ENCODE peak calls at places on chromosomes 7 and 10, in five cellular contexts. A is osteoblast, V is OCI-LY7, P is GM23248, B is HCT116. G is an unnamed sample.

GRCh38 chr10:63409465-63410027 is 56.2 kb downstream of the JMJD1C start:
- DNase-seq in V (no peak), A (no peak), B (no peak), P (peak; percentile 76), G (peak; percentile 43)

GRCh38 chr10:50469288-50469687 is 154.5 kb downstream of the SGMS1 start:
- DNase-seq in A (no peak), V (no peak), P (peak; percentile 65), B (no peak), G (peak; percentile 28)

GRCh38 chr10:44186150-44186549 is 198.7 kb downstream of the CXCL12 start:
- DNase-seq in B (no peak), P (peak; percentile 51), A (no peak), V (no peak), G (peak; percentile 87)

GRCh38 chr7:141975806-141976523 is 2.4 kb upstream of the TAS2R38 start:
- DNase-seq in A (peak; percentile 72), V (peak; percentile 71), B (peak; percentile 60), P (peak; percentile 80), G (peak; percentile 16)

GRCh38 chr10:133394801-133395221 is 854 bp downstream of the MTG1 start:
- DNase-seq in P (peak; percentile 37), B (no peak), V (no peak), A (no peak), G (peak; percentile 26)

GRCh38 chr10:73623056-73623455 is 18.2 kb downstream of the MYOZ1 start:
- DNase-seq in V (no peak), P (no peak), A (no peak), B (no peak), G (no peak)

GRCh38 chr10:30215631-30216030 is 133.4 kb downstream of the MTPAP start:
- DNase-seq in A (peak; percentile 76), P (peak; percentile 12), V (no peak), B (no peak), G (no peak)

GRCh38 chr7:1928555-1929348 is 258.7 kb downstream of the ELFN1 start:
- DNase-seq in A (no peak), V (no peak), P (no peak), B (no peak), G (no peak)

GRCh38 chr7:105790996-105791395 is 85.4 kb downstream of the ATXN7L1 start:
- DNase-seq in A (no peak), P (no peak), V (no peak), B (peak; percentile 76), G (no peak)

GRCh38 chr10:15232279-15232678 is 63.8 kb upstream of the NMT2 start:
- DNase-seq in B (no peak), V (no peak), P (no peak), A (no peak), G (no peak)

GRCh38 chr10:15236340-15236739 is 67.8 kb upstream of the NMT2 start:
- DNase-seq in V (no peak), B (no peak), P (peak; percentile 72), A (no peak), G (no peak)

GRCh38 chr10:15238553-15239335 is 70.3 kb upstream of the NMT2 start:
- DNase-seq in V (no peak), A (no peak), B (no peak), P (peak; percentile 60), G (peak; percentile 76)

GRCh38 chr10:15231403-15231802 is 62.9 kb upstream of the NMT2 start:
- DNase-seq in A (no peak), V (no peak), P (no peak), B (no peak), G (no peak)

GRCh38 chr10:15237351-15237750 is 68.9 kb upstream of the NMT2 start:
- DNase-seq in B (no peak), V (no peak), A (no peak), P (peak; percentile 90), G (peak; percentile 72)
- H2AFZ ChIP-seq in B (no peak overlapping the region), V (no peak overlapping the region), A (no peak overlapping the region), P (peak overlapping the region; percentile 11), G (no peak overlapping the region)

DNA sequence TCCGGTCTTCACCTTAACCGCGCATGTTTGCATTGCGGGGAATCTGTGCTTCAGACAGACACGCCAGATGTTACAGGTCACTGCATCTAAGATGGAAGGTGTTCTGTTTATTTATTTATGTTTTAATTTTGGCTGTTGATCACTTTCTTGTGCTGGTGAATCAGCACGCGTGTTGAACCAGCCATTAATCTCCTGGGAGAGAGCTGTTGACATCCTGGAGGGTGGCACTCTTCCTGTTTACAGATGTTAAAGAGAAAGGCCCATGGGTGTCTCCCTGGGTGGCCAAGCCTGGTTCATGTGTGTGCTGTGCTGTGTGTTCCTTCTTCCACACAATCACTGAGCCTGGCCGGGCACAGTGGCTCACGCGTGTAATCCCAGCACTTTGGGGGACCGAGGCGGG is 355.3 kb downstream of the PAXIP1 start:
- DNase-seq in A (no peak), B (no peak), P (no peak), V (no peak), G (no peak)
- H3K4me3 ChIP-seq in A (no peak overlapping the region), B (no peak overlapping the region), P (no peak overlapping the region), V (no peak overlapping the region), G (no peak overlapping the region)

DNA sequence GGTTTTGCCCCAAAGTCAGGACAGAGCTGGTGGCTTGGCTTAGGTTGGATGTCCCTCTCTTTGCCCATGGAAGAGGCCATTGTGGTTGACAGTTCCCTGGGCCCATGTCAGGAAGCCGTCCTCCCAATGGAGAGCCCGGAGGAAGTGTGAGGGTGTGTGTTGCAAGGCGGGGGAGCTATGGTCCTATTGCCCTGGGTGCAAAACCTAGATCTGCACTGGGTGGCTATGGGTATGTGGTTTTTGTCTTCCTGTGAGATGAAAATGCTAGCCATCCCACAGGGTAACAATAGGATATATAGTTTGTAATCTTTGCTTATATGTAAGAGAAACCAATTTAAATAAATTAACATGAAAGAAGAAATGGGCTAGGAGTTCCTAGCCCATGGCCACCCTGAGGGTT is 189.1 kb downstream of the PLPP4 start:
- DNase-seq in V (no peak), A (no peak), P (no peak), B (no peak), G (no peak)
- H3K4me1 ChIP-seq in V (no peaks in the 10 kb centered on the region), A (no peaks in the 10 kb centered on the region), P (no peaks in the 10 kb centered on the region), B (no peaks in the 10 kb centered on the region), G (no peaks in the 10 kb centered on the region)

GRCh38 chr10:95289003-95289920 is 1.5 kb downstream of the PDLIM1 start:
- DNase-seq in V (peak; percentile 41), A (peak; percentile 83), B (no peak), P (peak; percentile 61), G (no peak)
- H2AFZ ChIP-seq in V (no peak overlapping the region), A (no peak overlapping the region), B (no peak overlapping the region), P (peak overlapping the region; percentile 97), G (no peak overlapping the region)